ENCODE peak calls at places on chromosomes 13 and 19, in nine cellular contexts. One of them, this sample, is unnamed.

GRCh38 chr13:80259159-80259558 is 81.8 kb downstream of the SPRY2 start:
- DNase-seq in AG10803: no peak
- DNase-seq in EH: no peak
- DNase-seq in 8988T: no peak
- DNase-seq in EL: no peak
- DNase-seq in hepatic stellate cell: no peak
- DNase-seq in fibroblast of the conjunctiva: no peak
- DNase-seq in amniotic stem cell: no peak
- DNase-seq in KG1: no peak
- DNase-seq in this sample: no peak

GRCh38 chr13:49652691-49653305 is 24.5 kb downstream of the ARL11 start:
- DNase-seq in hepatic stellate cell: peak
- DNase-seq in amniotic stem cell: no peak
- DNase-seq in EH: peak
- DNase-seq in EL: peak
- DNase-seq in KG1: no peak
- DNase-seq in fibroblast of the conjunctiva: no peak
- DNase-seq in 8988T: peak
- DNase-seq in AG10803: peak
- DNase-seq in this sample: peak

GRCh38 chr19:4654437-4655361 is 15.4 kb downstream of the TNFAIP8L1 start:
- DNase-seq in 8988T: no peak
- DNase-seq in EH: no peak
- DNase-seq in AG10803: no peak
- DNase-seq in fibroblast of the conjunctiva: no peak
- DNase-seq in amniotic stem cell: no peak
- DNase-seq in KG1: no peak
- DNase-seq in hepatic stellate cell: no peak
- DNase-seq in EL: no peak
- DNase-seq in this sample: no peak

GRCh38 chr13:111407381-111408131 is 87.1 kb downstream of the TEX29 start:
- DNase-seq in EH: no peak
- DNase-seq in fibroblast of the conjunctiva: no peak
- DNase-seq in KG1: no peak
- DNase-seq in 8988T: no peak
- DNase-seq in amniotic stem cell: no peak
- DNase-seq in hepatic stellate cell: no peak
- DNase-seq in EL: no peak
- DNase-seq in AG10803: no peak
- DNase-seq in this sample: no peak

GRCh38 chr19:38294090-38294489 is 10.0 kb upstream of the C19orf33 start:
- DNase-seq in amniotic stem cell: no peak
- DNase-seq in EH: no peak
- DNase-seq in hepatic stellate cell: no peak
- DNase-seq in EL: no peak
- DNase-seq in KG1: no peak
- DNase-seq in AG10803: no peak
- DNase-seq in fibroblast of the conjunctiva: no peak
- DNase-seq in 8988T: no peak
- DNase-seq in this sample: no peak

GRCh38 chr19:38842439-38843174 is 7.2 kb downstream of the HNRNPL start:
- DNase-seq in EL: no peak
- DNase-seq in hepatic stellate cell: no peak
- DNase-seq in fibroblast of the conjunctiva: no peak
- DNase-seq in AG10803: no peak
- DNase-seq in KG1: no peak
- DNase-seq in 8988T: no peak
- DNase-seq in amniotic stem cell: no peak
- DNase-seq in EH: no peak
- DNase-seq in this sample: no peak

GRCh38 chr13:109667754-109668360 is 118.5 kb downstream of the IRS2 start:
- DNase-seq in 8988T: no peak
- DNase-seq in fibroblast of the conjunctiva: no peak
- DNase-seq in EH: no peak
- DNase-seq in amniotic stem cell: no peak
- DNase-seq in KG1: no peak
- DNase-seq in AG10803: no peak
- DNase-seq in EL: no peak
- DNase-seq in hepatic stellate cell: no peak
- DNase-seq in this sample: no peak

GRCh38 chr13:75485286-75486062 is 3.5 kb upstream of the TBC1D4 start:
- DNase-seq in EH: peak
- DNase-seq in EL: peak
- DNase-seq in fibroblast of the conjunctiva: no peak
- DNase-seq in hepatic stellate cell: no peak
- DNase-seq in KG1: no peak
- DNase-seq in 8988T: no peak
- DNase-seq in AG10803: peak
- DNase-seq in amniotic stem cell: no peak
- DNase-seq in this sample: peak

GRCh38 chr13:37495046-37495445 is 103.5 kb downstream of the POSTN start:
- DNase-seq in AG10803: peak
- DNase-seq in amniotic stem cell: no peak
- DNase-seq in EL: peak
- DNase-seq in fibroblast of the conjunctiva: no peak
- DNase-seq in hepatic stellate cell: no peak
- DNase-seq in EH: peak
- DNase-seq in 8988T: no peak
- DNase-seq in KG1: no peak
- DNase-seq in this sample: peak

GRCh38 chr19:3867971-3868769 is 668 bp downstream of the ZFR2 start:
- DNase-seq in 8988T: no peak
- DNase-seq in AG10803: no peak
- DNase-seq in amniotic stem cell: no peak
- DNase-seq in fibroblast of the conjunctiva: no peak
- DNase-seq in KG1: no peak
- DNase-seq in EL: no peak
- DNase-seq in hepatic stellate cell: no peak
- DNase-seq in EH: no peak
- DNase-seq in this sample: no peak

GRCh38 chr13:82344867-82345266 is 1537.4 kb downstream of the SLITRK1 start:
- DNase-seq in 8988T: no peak
- DNase-seq in fibroblast of the conjunctiva: no peak
- DNase-seq in KG1: no peak
- DNase-seq in AG10803: no peak
- DNase-seq in EH: no peak
- DNase-seq in hepatic stellate cell: no peak
- DNase-seq in amniotic stem cell: no peak
- DNase-seq in EL: no peak
- DNase-seq in this sample: no peak

GRCh38 chr19:14337510-14337909 is 43.7 kb upstream of the ADGRE5 start:
- DNase-seq in amniotic stem cell: no peak
- DNase-seq in hepatic stellate cell: no peak
- DNase-seq in AG10803: no peak
- DNase-seq in EH: peak
- DNase-seq in fibroblast of the conjunctiva: no peak
- DNase-seq in 8988T: no peak
- DNase-seq in EL: no peak
- DNase-seq in KG1: no peak
- DNase-seq in this sample: no peak

GRCh38 chr13:99416411-99417121 is 84.7 kb upstream of the TM9SF2 start:
- DNase-seq in AG10803: no peak
- DNase-seq in 8988T: no peak
- DNase-seq in KG1: no peak
- DNase-seq in EH: no peak
- DNase-seq in hepatic stellate cell: no peak
- DNase-seq in fibroblast of the conjunctiva: no peak
- DNase-seq in EL: no peak
- DNase-seq in amniotic stem cell: no peak
- DNase-seq in this sample: no peak

GRCh38 chr19:13047374-13047773 is 52.1 kb downstream of the NFIX start:
- DNase-seq in KG1: no peak
- DNase-seq in EL: no peak
- DNase-seq in hepatic stellate cell: no peak
- DNase-seq in 8988T: no peak
- DNase-seq in fibroblast of the conjunctiva: no peak
- DNase-seq in AG10803: no peak
- DNase-seq in EH: no peak
- DNase-seq in amniotic stem cell: no peak
- DNase-seq in this sample: no peak

GRCh38 chr19:52028780-52029123 is 573 bp upstream of the ZNF614 start:
- DNase-seq in KG1: peak
- DNase-seq in EL: no peak
- DNase-seq in hepatic stellate cell: no peak
- DNase-seq in 8988T: no peak
- DNase-seq in fibroblast of the conjunctiva: no peak
- DNase-seq in amniotic stem cell: no peak
- DNase-seq in AG10803: no peak
- DNase-seq in EH: no peak
- DNase-seq in this sample: no peak

GRCh38 chr13:31945202-31945978 is 86.2 kb upstream of the FRY start:
- DNase-seq in hepatic stellate cell: peak
- DNase-seq in amniotic stem cell: no peak
- DNase-seq in AG10803: peak
- DNase-seq in EL: peak
- DNase-seq in KG1: peak
- DNase-seq in EH: peak
- DNase-seq in fibroblast of the conjunctiva: peak
- DNase-seq in 8988T: no peak
- DNase-seq in this sample: peak

GRCh38 chr13:35765387-35765786 is 288.9 kb upstream of the MAB21L1 start:
- DNase-seq in hepatic stellate cell: no peak
- DNase-seq in fibroblast of the conjunctiva: no peak
- DNase-seq in EH: no peak
- DNase-seq in amniotic stem cell: no peak
- DNase-seq in AG10803: peak
- DNase-seq in 8988T: no peak
- DNase-seq in EL: no peak
- DNase-seq in KG1: no peak
- DNase-seq in this sample: no peak

GRCh38 chr19:49911381-49912145 is 14.9 kb upstream of the IL4I1 start:
- DNase-seq in EH: no peak
- DNase-seq in amniotic stem cell: no peak
- DNase-seq in 8988T: no peak
- DNase-seq in EL: peak
- DNase-seq in hepatic stellate cell: no peak
- DNase-seq in fibroblast of the conjunctiva: no peak
- DNase-seq in AG10803: no peak
- DNase-seq in KG1: no peak
- DNase-seq in this sample: no peak

GRCh38 chr19:17125728-17126677 is 50.4 kb downstream of the MYO9B start:
- DNase-seq in KG1: peak
- DNase-seq in 8988T: no peak
- DNase-seq in EL: no peak
- DNase-seq in fibroblast of the conjunctiva: no peak
- DNase-seq in amniotic stem cell: no peak
- DNase-seq in EH: peak
- DNase-seq in hepatic stellate cell: peak
- DNase-seq in AG10803: no peak
- DNase-seq in this sample: no peak

This sample was measured in foreskin fibroblast.